ENCODE peak calls at places on chromosomes 5 and 9, in four cellular contexts. J is substantia nigra, B is amniotic stem cell, V is GM13976. G is an unnamed sample.

GRCh38 chr5:177509361-177509951 is at the start of gene DOK3:
- DNase-seq in J (peak), V (peak), B (no peak), G (peak)

GRCh38 chr5:172748341-172748843 is 22.6 kb downstream of the DUSP1 start:
- DNase-seq in J (no peak), V (no peak), B (no peak), G (no peak)

GRCh38 chr5:115354246-115354645 is 57.8 kb upstream of the CCDC112 start:
- DNase-seq in J (no peak), V (no peak), B (no peak), G (no peak)

GRCh38 chr5:161924270-161924669 is 76.3 kb downstream of the GABRA1 start:
- DNase-seq in B (no peak), V (no peak), J (no peak), G (no peak)

GRCh38 chr5:15737036-15737821 is 237.2 kb downstream of the FBXL7 start:
- DNase-seq in V (no peak), J (no peak), B (no peak), G (no peak)

GRCh38 chr9:95433096-95433852 is 83.5 kb downstream of the PTCH1 start:
- DNase-seq in J (no peak), V (no peak), B (no peak), G (no peak)

GRCh38 chr5:69350664-69351063 is 18.1 kb upstream of the CCDC125 start:
- DNase-seq in V (no peak), J (no peak), B (no peak), G (no peak)

GRCh38 chr5:33937700-33938506 is 1.7 kb downstream of the RXFP3 start:
- DNase-seq in B (no peak), V (no peak), J (no peak), G (no peak)

GRCh38 chr5:321233-321725 is at the start of gene AHRR:
- DNase-seq in V (peak), B (peak), J (peak), G (peak)

GRCh38 chr9:92736816-92737606 is 27.6 kb downstream of the BICD2 start:
- DNase-seq in V (no peak), J (no peak), B (no peak), G (no peak)

GRCh38 chr5:60843693-60844428 is at the start of gene ELOVL7:
- DNase-seq in V (peak), B (no peak), J (peak), G (peak)

GRCh38 chr5:173884402-173885053 is 3.6 kb upstream of the CPEB4 start:
- DNase-seq in J (no peak), B (no peak), V (no peak), G (no peak)

GRCh38 chr9:126420643-126421564 is 94.3 kb downstream of the MVB12B start:
- DNase-seq in B (no peak), J (no peak), V (no peak), G (no peak)

GRCh38 chr5:36457511-36458260 is 148.7 kb upstream of the SLC1A3 start:
- DNase-seq in B (no peak), V (no peak), J (no peak), G (no peak)

GRCh38 chr9:79924836-79925235 is 353.1 kb downstream of the TLE4 start:
- DNase-seq in J (no peak), V (no peak), B (no peak), G (no peak)

GRCh38 chr5:5887818-5888217 is 465.3 kb downstream of the ICE1 start:
- DNase-seq in B (no peak), J (no peak), V (no peak), G (no peak)

GRCh38 chr5:156534086-156534485 is 207.1 kb downstream of the SGCD start:
- DNase-seq in B (no peak), J (no peak), V (no peak), G (no peak)

GRCh38 chr9:105063665-105064247 is 135.8 kb upstream of the ABCA1 start:
- DNase-seq in J (peak), B (no peak), V (no peak), G (no peak)

GRCh38 chr5:127011961-127012644 is 18.3 kb downstream of the MARCHF3 start:
- DNase-seq in V (peak), B (no peak), J (no peak), G (peak)

GRCh38 chr9:129863059-129863690 is 27.9 kb downstream of the USP20 start:
- DNase-seq in B (no peak), V (no peak), J (no peak), G (no peak)

GRCh38 chr5:159582756-159583523 is 252.7 kb upstream of the IL12B start:
- DNase-seq in J (no peak), V (no peak), B (no peak), G (no peak)

GRCh38 chr5:37206733-37207132 is 42.4 kb downstream of the CPLANE1 start:
- DNase-seq in J (no peak), B (no peak), V (no peak), G (no peak)

GRCh38 chr9:34664281-34665108 is 2.0 kb upstream of the CCL27 start:
- DNase-seq in V (peak), B (peak), J (peak), G (peak)

GRCh38 chr9:95102001-95102433 is 215.5 kb downstream of the FANCC start:
- DNase-seq in V (no peak), J (peak), B (no peak), G (no peak)

GRCh38 chr9:116450378-116451139 is 236.5 kb upstream of the TRIM32 start:
- DNase-seq in J (no peak), V (peak), B (no peak), G (peak)

GRCh38 chr5:114191441-114191840 is 170.4 kb upstream of the KCNN2 start:
- DNase-seq in J (no peak), B (no peak), V (no peak), G (no peak)

GRCh38 chr5:41270423-41271251 is 57.3 kb upstream of the C6 start:
- DNase-seq in B (peak), J (peak), V (no peak), G (peak)

GRCh38 chr5:142611154-142611553 is 74.7 kb downstream of the FGF1 start:
- DNase-seq in B (peak), V (peak), J (peak), G (peak)

GRCh38 chr9:128987800-128988199 is 40.3 kb downstream of the NUP188 start:
- DNase-seq in J (no peak), V (no peak), B (peak), G (no peak)

GRCh38 chr5:174692982-174693422 is 31.4 kb upstream of the MSX2 start:
- DNase-seq in V (no peak), B (no peak), J (no peak), G (no peak)

GRCh38 chr9:93826209-93826608 is 128.9 kb downstream of the BARX1 start:
- DNase-seq in V (peak), J (no peak), B (no peak), G (peak)

GRCh38 chr5:30937070-30937469 is 256.4 kb upstream of the CDH6 start:
- DNase-seq in V (no peak), J (no peak), B (no peak), G (no peak)

GRCh38 chr9:22028394-22028793 is 19.3 kb upstream of the CDKN2B start:
- DNase-seq in B (no peak), J (no peak), V (no peak), G (no peak)

GRCh38 chr5:43193171-43193951 is 1.3 kb downstream of the NIM1K start:
- DNase-seq in V (peak), J (peak), B (peak), G (peak)

GRCh38 chr9:96674914-96675538 is 19.9 kb upstream of the PRXL2C start:
- DNase-seq in J (no peak), V (no peak), B (no peak), G (no peak)